ENCODE peak calls at places on chromosomes 6 and 20, in five cellular contexts. P, F, Y, Z and V are unnamed samples.
A peak's percentile ranks its signal among the peaks of the same experiment; 100 is the strongest.

GRCh38 chr6:82554706-82555105 is 191.1 kb downstream of the TPBG start:
- DNase-seq in P (no peak), F (no peak), Y (no peak), Z (no peak), V (no peak)

GRCh38 chr6:127570739-127571389 is 6.1 kb upstream of the C6orf58 start:
- DNase-seq in Y (no peak), F (no peak), Z (no peak), P (no peak), V (no peak)

GRCh38 chr6:132736239-132736638 is 21.5 kb downstream of the VNN2 start:
- DNase-seq in P (no peak), Z (no peak), F (no peak), Y (no peak), V (no peak)

GRCh38 chr6:34235605-34236422 is 859 bp upstream of the HMGA1 start:
- DNase-seq in P (peak; percentile 90), Y (peak; percentile 87), F (peak; percentile 61), Z (peak; percentile 73), V (no peak)

GRCh38 chr20:51528263-51529026 is 14.1 kb downstream of the NFATC2 start:
- DNase-seq in F (no peak), Y (no peak), P (no peak), Z (no peak), V (no peak)

GRCh38 chr20:23021941-23022340 is 13.2 kb upstream of the SSTR4 start:
- DNase-seq in Z (no peak), P (no peak), Y (no peak), F (no peak), V (no peak)

GRCh38 chr6:41278699-41279405 is 7.6 kb downstream of the TREM1 start:
- DNase-seq in P (peak; percentile 95), Z (peak; percentile 59), Y (peak; percentile 87), F (peak; percentile 60), V (no peak)

GRCh38 chr6:56905378-56905777 is 49.5 kb upstream of the BEND6 start:
- DNase-seq in P (no peak), F (no peak), Z (no peak), Y (no peak), V (no peak)

GRCh38 chr6:138410972-138411667 is 7.1 kb downstream of the HEBP2 start:
- DNase-seq in Y (no peak), F (no peak), P (no peak), Z (no peak), V (no peak)

GRCh38 chr6:126748141-126748540 is 370.3 kb upstream of the RSPO3 start:
- DNase-seq in F (no peak), Y (no peak), Z (no peak), P (no peak), V (no peak)

GRCh38 chr6:89082439-89082838 is 1.9 kb downstream of the PNRC1 start:
- DNase-seq in F (no peak), Y (no peak), P (peak; percentile 21), Z (peak; percentile 33), V (no peak)

GRCh38 chr6:140850438-140850837 is 1282.3 kb upstream of the GJE1 start:
- DNase-seq in F (no peak), P (no peak), Z (no peak), Y (no peak), V (no peak)

GRCh38 chr6:75317503-75318206 is 33.1 kb upstream of the TMEM30A start:
- DNase-seq in F (no peak), P (peak; percentile 81), Y (peak; percentile 24), Z (no peak), V (no peak)

GRCh38 chr6:79635179-79635578 is 4.0 kb downstream of the SH3BGRL2 start:
- DNase-seq in Y (no peak), P (no peak), F (no peak), Z (no peak), V (no peak)

GRCh38 chr6:76264466-76264865 is 192.0 kb upstream of the IMPG1 start:
- DNase-seq in Z (no peak), P (no peak), Y (no peak), F (no peak), V (no peak)

GRCh38 chr20:23235173-23236027 is 115.2 kb upstream of the NXT1 start:
- DNase-seq in P (peak; percentile 86), F (peak; percentile 76), Y (peak; percentile 74), Z (peak; percentile 61), V (peak; percentile 61)

GRCh38 chr20:44646641-44647274 is 4.7 kb downstream of the ADA start:
- DNase-seq in F (no peak), Z (no peak), Y (no peak), P (no peak), V (no peak)

GRCh38 chr6:4010682-4011081 is 68.3 kb downstream of the FAM217A start:
- DNase-seq in F (no peak), Z (no peak), P (no peak), Y (no peak), V (no peak)

GRCh38 chr20:44817143-44817910 is 7.0 kb upstream of the RIMS4 start:
- DNase-seq in Z (no peak), P (no peak), Y (no peak), F (no peak), V (no peak)

GRCh38 chr6:89611666-89612065 is 26.9 kb downstream of the LYRM2 start:
- DNase-seq in Z (no peak), P (no peak), F (no peak), Y (no peak), V (no peak)

GRCh38 chr6:168201383-168201782 is 118.2 kb downstream of the DACT2 start:
- DNase-seq in Y (no peak), Z (no peak), F (no peak), P (peak; percentile 70), V (no peak)

GRCh38 chr6:73782911-73783310 is 86.9 kb downstream of the CD109 start:
- DNase-seq in Z (no peak), P (no peak), Y (no peak), F (no peak), V (no peak)

GRCh38 chr20:62739581-62740285 is 31.1 kb downstream of the NTSR1 start:
- DNase-seq in Z (peak; percentile 47), F (peak; percentile 29), P (no peak), Y (no peak), V (no peak)

GRCh38 chr20:43963872-43964791 is 49.5 kb downstream of the TOX2 start:
- DNase-seq in Z (no peak), P (no peak), Y (no peak), F (peak; percentile 58), V (no peak)

GRCh38 chr20:38680492-38681118 is 43.7 kb upstream of the SLC32A1 start:
- DNase-seq in P (peak; percentile 69), Z (no peak), F (no peak), Y (peak; percentile 88), V (no peak)

GRCh38 chr6:16059496-16059895 is 69.4 kb upstream of the MYLIP start:
- DNase-seq in F (no peak), Z (no peak), Y (no peak), P (no peak), V (no peak)

DNA sequence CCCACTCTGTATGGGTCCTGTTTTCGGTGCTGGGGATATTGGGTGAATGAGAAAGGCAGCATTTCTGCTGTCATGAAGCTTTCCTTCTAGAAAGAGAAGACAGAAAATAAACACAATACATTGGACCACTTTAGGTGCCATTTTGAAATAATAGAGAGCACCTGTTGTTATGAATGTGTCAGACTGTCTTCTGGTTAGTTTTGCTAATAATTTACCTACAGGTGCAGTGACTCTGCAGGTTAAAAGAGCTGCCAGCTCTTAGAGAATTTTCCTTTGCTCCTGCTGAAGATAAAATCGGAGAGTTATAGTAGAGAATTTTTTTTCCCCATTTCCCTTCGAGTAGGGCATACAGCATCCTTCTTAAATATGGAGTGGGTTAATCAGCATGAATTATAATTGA is 21.9 kb upstream of the GCLC start:
- DNase-seq in Y (no peak), F (no peak), Z (no peak), P (no peak), V (no peak)
- H3K27ac ChIP-seq in Y (no peak overlapping the region), F (no peak overlapping the region), Z (no peak overlapping the region), P (no peak overlapping the region), V (no peak overlapping the region)

GRCh38 chr6:93817937-93818336 is 398.6 kb upstream of the EPHA7 start:
- DNase-seq in Z (no peak), F (no peak), Y (no peak), P (no peak), V (no peak)

GRCh38 chr6:93821953-93822352 is 402.6 kb upstream of the EPHA7 start:
- DNase-seq in Z (no peak), P (no peak), F (no peak), Y (no peak), V (no peak)

GRCh38 chr6:93822434-93823265 is 403.3 kb upstream of the EPHA7 start:
- DNase-seq in Z (no peak), Y (no peak), P (no peak), F (no peak), V (no peak)

GRCh38 chr6:93820465-93821082 is 401.2 kb upstream of the EPHA7 start:
- DNase-seq in F (no peak), Z (no peak), P (no peak), Y (no peak), V (no peak)

GRCh38 chr6:93819189-93819588 is 399.8 kb upstream of the EPHA7 start:
- DNase-seq in P (peak; percentile 57), Y (no peak), Z (no peak), F (no peak), V (no peak)
- H3K27ac ChIP-seq in P (no peak overlapping the region), Y (no peak overlapping the region), Z (no peak overlapping the region), F (no peak overlapping the region), V (no peak overlapping the region)

GRCh38 chr6:108896111-108896661 is 48.0 kb downstream of the ARMC2 start:
- DNase-seq in Y (no peak), P (no peak), F (no peak), Z (no peak), V (no peak)
- H3K27ac ChIP-seq in Y (no peak overlapping the region), P (no peak overlapping the region), F (peak overlapping the region; percentile 40), Z (no peak overlapping the region), V (no peak overlapping the region)

GRCh38 chr20:32582659-32583580 is 2.2 kb downstream of the NOL4L start:
- DNase-seq in Y (peak; percentile 83), P (peak; percentile 53), Z (no peak), F (no peak), V (peak; percentile 38)

GRCh38 chr20:32580970-32581838 is 3.9 kb downstream of the NOL4L start:
- DNase-seq in Y (peak; percentile 67), Z (no peak), P (no peak), F (no peak), V (no peak)

GRCh38 chr20:32580608-32580969 is 4.5 kb downstream of the NOL4L start:
- DNase-seq in Z (no peak), P (no peak), F (no peak), Y (no peak), V (no peak)

GRCh38 chr20:32583581-32584045 is 1.5 kb downstream of the NOL4L start:
- DNase-seq in Y (peak; percentile 71), F (no peak), Z (no peak), P (peak; percentile 34), V (no peak)

DNA sequence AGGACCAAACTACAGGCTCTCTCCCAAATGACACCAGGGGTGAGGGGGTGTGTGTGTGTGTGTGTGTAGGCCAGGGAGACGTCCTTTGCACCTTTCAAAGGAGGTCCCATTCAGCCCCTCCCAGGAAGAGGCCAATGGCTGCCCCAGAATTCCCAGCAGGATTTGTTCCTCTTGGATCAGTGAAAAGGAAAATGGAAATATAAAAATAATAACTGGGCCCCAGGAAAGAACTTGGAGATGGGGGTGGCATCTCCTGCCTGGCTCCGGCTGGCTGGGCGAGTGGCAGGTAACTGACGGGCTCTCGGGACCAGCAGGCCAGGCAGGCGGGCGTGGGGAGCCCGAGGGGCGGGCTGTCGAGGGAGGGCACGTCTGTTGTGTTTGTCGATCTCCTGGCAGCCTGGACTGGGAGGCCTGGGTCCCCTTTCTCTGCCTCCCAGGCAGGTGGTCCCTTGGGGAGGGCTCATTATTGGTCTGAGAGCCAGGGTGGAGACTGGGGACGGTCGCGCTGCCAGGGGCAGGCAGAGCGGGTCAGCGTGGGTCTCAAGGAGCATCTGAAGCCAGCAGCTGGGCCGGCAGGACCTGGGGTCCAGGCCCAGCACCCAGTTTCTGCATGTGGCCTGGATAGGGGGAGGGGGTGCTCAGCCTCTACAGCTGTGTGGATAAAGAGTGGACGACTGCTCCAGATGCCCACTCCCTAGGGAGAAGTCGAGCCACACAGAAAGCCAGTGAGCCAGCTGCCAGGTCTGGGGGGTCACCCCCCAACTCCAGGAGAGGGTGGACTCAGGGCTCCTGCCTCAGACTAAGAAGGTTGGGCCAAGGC is 3.1 kb downstream of the NOL4L start:
- DNase-seq in P (no peak), Y (peak; percentile 13), F (no peak), Z (no peak), V (no peak)
- H3K27ac ChIP-seq in P (no peak overlapping the region), Y (peak overlapping the region; percentile 84), F (no peak overlapping the region), Z (no peak overlapping the region), V (peak overlapping the region; percentile 81)